ENCODE peak calls at places on chromosomes 7 and 10, in ten cellular contexts. One of them, this sample, is unnamed. For H3K36me3, the result is how much of the 10 kb centered on the place peaks cover.

GRCh38 chr7:75795831-75796285 is 17.7 kb downstream of the CCL24 start:
- DNase-seq in ovary: peak
- DNase-seq in spleen: no peak
- DNase-seq in heart left ventricle: peak
- DNase-seq in transverse colon: peak
- DNase-seq in uterus: peak
- DNase-seq in right lobe of liver: no peak
- DNase-seq in HCT116: no peak
- DNase-seq in K562: peak
- DNase-seq in testis: peak
- DNase-seq in this sample: peak

GRCh38 chr7:135645296-135645904 is 16.9 kb upstream of the STMP1 start:
- DNase-seq in ovary: no peak
- DNase-seq in spleen: no peak
- DNase-seq in heart left ventricle: no peak
- DNase-seq in transverse colon: no peak
- DNase-seq in uterus: no peak
- DNase-seq in right lobe of liver: no peak
- DNase-seq in HCT116: peak
- DNase-seq in K562: peak
- DNase-seq in testis: peak
- DNase-seq in this sample: peak

GRCh38 chr7:119482209-119482608 is 790.8 kb upstream of the KCND2 start:
- DNase-seq in ovary: no peak
- DNase-seq in spleen: peak
- DNase-seq in heart left ventricle: no peak
- DNase-seq in transverse colon: no peak
- DNase-seq in uterus: no peak
- DNase-seq in right lobe of liver: peak
- DNase-seq in HCT116: peak
- DNase-seq in K562: peak
- DNase-seq in testis: peak
- DNase-seq in this sample: peak

GRCh38 chr7:117639966-117640365 is 160.1 kb downstream of the CFTR start:
- DNase-seq in ovary: no peak
- DNase-seq in spleen: no peak
- DNase-seq in heart left ventricle: no peak
- DNase-seq in transverse colon: no peak
- DNase-seq in uterus: no peak
- DNase-seq in right lobe of liver: no peak
- DNase-seq in HCT116: no peak
- DNase-seq in K562: no peak
- DNase-seq in testis: no peak
- DNase-seq in this sample: no peak

GRCh38 chr7:121505021-121505420 is 108.9 kb upstream of the FAM3C start:
- DNase-seq in ovary: no peak
- DNase-seq in spleen: no peak
- DNase-seq in heart left ventricle: no peak
- DNase-seq in transverse colon: no peak
- DNase-seq in uterus: no peak
- DNase-seq in right lobe of liver: no peak
- DNase-seq in HCT116: no peak
- DNase-seq in K562: no peak
- DNase-seq in testis: no peak
- DNase-seq in this sample: no peak

GRCh38 chr7:40782836-40783235 is 648.0 kb downstream of the SUGCT start:
- DNase-seq in ovary: no peak
- DNase-seq in spleen: no peak
- DNase-seq in heart left ventricle: no peak
- DNase-seq in transverse colon: no peak
- DNase-seq in uterus: no peak
- DNase-seq in right lobe of liver: no peak
- DNase-seq in HCT116: no peak
- DNase-seq in K562: no peak
- DNase-seq in testis: no peak
- DNase-seq in this sample: no peak

GRCh38 chr7:9937944-9938631 is 1035.6 kb upstream of the PHF14 start:
- DNase-seq in ovary: no peak
- DNase-seq in spleen: no peak
- DNase-seq in heart left ventricle: no peak
- DNase-seq in transverse colon: no peak
- DNase-seq in uterus: no peak
- DNase-seq in right lobe of liver: no peak
- DNase-seq in HCT116: no peak
- DNase-seq in K562: peak
- DNase-seq in testis: no peak
- DNase-seq in this sample: no peak

GRCh38 chr10:133335238-133336122 is 1.2 kb downstream of the CALY start:
- DNase-seq in ovary: peak
- DNase-seq in spleen: peak
- DNase-seq in heart left ventricle: peak
- DNase-seq in transverse colon: peak
- DNase-seq in uterus: no peak
- DNase-seq in right lobe of liver: no peak
- DNase-seq in HCT116: no peak
- DNase-seq in K562: peak
- DNase-seq in testis: peak
- DNase-seq in this sample: peak

GRCh38 chr7:5627745-5628547 is 153.5 kb downstream of the RNF216 start:
- DNase-seq in ovary: peak
- DNase-seq in spleen: peak
- DNase-seq in heart left ventricle: no peak
- DNase-seq in transverse colon: no peak
- DNase-seq in uterus: no peak
- DNase-seq in right lobe of liver: no peak
- DNase-seq in HCT116: no peak
- DNase-seq in K562: no peak
- DNase-seq in testis: no peak
- DNase-seq in this sample: no peak

DNA sequence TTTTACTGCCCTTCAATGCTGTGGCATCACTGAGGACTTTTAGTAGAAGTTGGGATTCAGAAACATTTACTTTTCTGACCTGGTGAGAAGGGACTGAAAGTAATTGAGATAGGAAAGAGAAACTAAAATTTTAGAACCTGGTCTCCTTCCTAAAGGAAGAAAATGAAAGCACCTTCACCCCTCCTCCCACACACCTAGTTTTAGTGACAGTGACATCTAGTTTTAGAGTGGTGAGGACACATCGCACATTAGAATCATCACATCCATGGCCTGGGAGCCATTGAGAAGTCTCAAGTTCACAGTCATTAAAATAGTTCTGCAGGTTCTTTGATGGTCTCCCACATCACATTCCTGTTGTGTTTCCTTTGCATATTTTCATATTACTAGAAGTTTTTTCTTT is 16.1 kb downstream of the TAS2R41 start:
- DNase-seq in ovary: no peak
- DNase-seq in spleen: no peak
- DNase-seq in heart left ventricle: no peak
- DNase-seq in transverse colon: no peak
- DNase-seq in uterus: no peak
- DNase-seq in right lobe of liver: no peak
- DNase-seq in HCT116: no peak
- DNase-seq in K562: no peak
- DNase-seq in testis: no peak
- DNase-seq in this sample: no peak
- TF ChIP-seq CTCF in ovary: no peak
- TF ChIP-seq CTCF in spleen: no peak
- TF ChIP-seq CTCF in heart left ventricle: no peak
- TF ChIP-seq CTCF in transverse colon: no peak
- TF ChIP-seq CTCF in uterus: no peak
- TF ChIP-seq CTCF in right lobe of liver: no peak
- TF ChIP-seq CTCF in HCT116: no peak
- TF ChIP-seq CTCF in K562: no peak
- TF ChIP-seq CTCF in testis: no peak
- TF ChIP-seq CTCF in this sample: no peak

GRCh38 chr10:125605167-125605566 is 77.8 kb downstream of the TEX36 start:
- DNase-seq in ovary: no peak
- DNase-seq in spleen: no peak
- DNase-seq in heart left ventricle: no peak
- DNase-seq in transverse colon: no peak
- DNase-seq in uterus: no peak
- DNase-seq in right lobe of liver: no peak
- DNase-seq in HCT116: no peak
- DNase-seq in K562: peak
- DNase-seq in testis: no peak
- DNase-seq in this sample: no peak

GRCh38 chr10:125602825-125603224 is 80.1 kb downstream of the TEX36 start:
- DNase-seq in ovary: no peak
- DNase-seq in spleen: no peak
- DNase-seq in heart left ventricle: no peak
- DNase-seq in transverse colon: no peak
- DNase-seq in uterus: no peak
- DNase-seq in right lobe of liver: no peak
- DNase-seq in HCT116: no peak
- DNase-seq in K562: no peak
- DNase-seq in testis: no peak
- DNase-seq in this sample: no peak

GRCh38 chr10:125607689-125608290 is 75.2 kb downstream of the TEX36 start:
- DNase-seq in ovary: no peak
- DNase-seq in spleen: no peak
- DNase-seq in heart left ventricle: no peak
- DNase-seq in transverse colon: no peak
- DNase-seq in uterus: no peak
- DNase-seq in right lobe of liver: no peak
- DNase-seq in HCT116: no peak
- DNase-seq in K562: no peak
- DNase-seq in testis: no peak
- DNase-seq in this sample: no peak

GRCh38 chr10:125608474-125608873 is 74.5 kb downstream of the TEX36 start:
- DNase-seq in ovary: no peak
- DNase-seq in spleen: no peak
- DNase-seq in heart left ventricle: no peak
- DNase-seq in transverse colon: no peak
- DNase-seq in uterus: no peak
- DNase-seq in right lobe of liver: no peak
- DNase-seq in HCT116: no peak
- DNase-seq in K562: no peak
- DNase-seq in testis: no peak
- DNase-seq in this sample: no peak

GRCh38 chr10:125606406-125606805 is 76.6 kb downstream of the TEX36 start:
- DNase-seq in ovary: no peak
- DNase-seq in spleen: no peak
- DNase-seq in heart left ventricle: no peak
- DNase-seq in transverse colon: no peak
- DNase-seq in uterus: no peak
- DNase-seq in right lobe of liver: no peak
- DNase-seq in HCT116: no peak
- DNase-seq in K562: peak
- DNase-seq in testis: no peak
- DNase-seq in this sample: no peak
- TF ChIP-seq POLR2A in ovary: no peak
- TF ChIP-seq POLR2A in spleen: no peak
- TF ChIP-seq POLR2A in heart left ventricle: no peak
- TF ChIP-seq POLR2A in transverse colon: no peak
- TF ChIP-seq POLR2A in uterus: no peak
- TF ChIP-seq POLR2A in right lobe of liver: no peak
- TF ChIP-seq POLR2A in HCT116: no peak
- TF ChIP-seq POLR2A in K562: no peak
- TF ChIP-seq POLR2A in testis: no peak
- TF ChIP-seq POLR2A in this sample: no peak

GRCh38 chr7:132611056-132611455 is 34.8 kb upstream of the PLXNA4 start:
- DNase-seq in ovary: no peak
- DNase-seq in spleen: no peak
- DNase-seq in heart left ventricle: no peak
- DNase-seq in transverse colon: no peak
- DNase-seq in uterus: no peak
- DNase-seq in right lobe of liver: no peak
- DNase-seq in HCT116: no peak
- DNase-seq in K562: no peak
- DNase-seq in testis: no peak
- DNase-seq in this sample: no peak

GRCh38 chr7:132609222-132609621 is 33.0 kb upstream of the PLXNA4 start:
- DNase-seq in ovary: no peak
- DNase-seq in spleen: no peak
- DNase-seq in heart left ventricle: no peak
- DNase-seq in transverse colon: no peak
- DNase-seq in uterus: no peak
- DNase-seq in right lobe of liver: no peak
- DNase-seq in HCT116: no peak
- DNase-seq in K562: no peak
- DNase-seq in testis: no peak
- DNase-seq in this sample: no peak

GRCh38 chr7:132608523-132608922 is 32.3 kb upstream of the PLXNA4 start:
- DNase-seq in ovary: no peak
- DNase-seq in spleen: no peak
- DNase-seq in heart left ventricle: no peak
- DNase-seq in transverse colon: no peak
- DNase-seq in uterus: no peak
- DNase-seq in right lobe of liver: no peak
- DNase-seq in HCT116: no peak
- DNase-seq in K562: no peak
- DNase-seq in testis: no peak
- DNase-seq in this sample: no peak

GRCh38 chr7:132607656-132608055 is 31.4 kb upstream of the PLXNA4 start:
- DNase-seq in ovary: no peak
- DNase-seq in spleen: no peak
- DNase-seq in heart left ventricle: no peak
- DNase-seq in transverse colon: no peak
- DNase-seq in uterus: no peak
- DNase-seq in right lobe of liver: no peak
- DNase-seq in HCT116: no peak
- DNase-seq in K562: no peak
- DNase-seq in testis: no peak
- DNase-seq in this sample: no peak

DNA sequence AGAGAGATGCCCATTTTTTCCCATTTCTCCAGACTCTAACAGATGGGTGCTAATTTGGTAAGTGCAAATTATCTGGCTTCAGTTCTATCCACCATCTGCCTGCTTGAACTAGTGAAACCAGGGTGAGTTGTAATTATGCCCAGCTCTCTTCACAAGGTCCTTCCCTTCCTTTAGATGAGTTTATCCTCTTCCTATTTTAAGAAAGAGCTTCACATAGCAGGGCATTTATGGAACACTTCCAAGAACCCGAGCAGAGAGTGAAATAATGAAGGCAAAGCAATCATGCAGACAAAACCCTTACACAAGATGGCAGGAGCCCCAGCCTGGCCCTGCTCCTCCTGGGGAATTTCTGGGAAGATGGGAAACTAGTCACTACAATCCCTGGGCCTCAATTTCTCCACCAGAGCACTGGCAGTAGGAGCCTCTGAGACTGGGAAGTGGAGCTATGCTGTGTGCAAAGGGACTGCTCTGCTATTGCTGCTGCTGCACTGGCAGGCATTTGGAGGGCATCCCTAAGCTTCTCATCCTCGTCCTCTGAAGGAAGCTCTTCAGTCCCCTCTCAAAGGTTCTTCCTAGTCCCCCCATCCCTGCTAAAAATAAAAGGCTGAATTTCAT is 33.7 kb upstream of the PLXNA4 start:
- DNase-seq in ovary: no peak
- DNase-seq in spleen: no peak
- DNase-seq in heart left ventricle: no peak
- DNase-seq in transverse colon: no peak
- DNase-seq in uterus: no peak
- DNase-seq in right lobe of liver: no peak
- DNase-seq in HCT116: no peak
- DNase-seq in K562: no peak
- DNase-seq in testis: no peak
- DNase-seq in this sample: no peak
- H3K36me3 ChIP-seq in ovary: under half
- H3K36me3 ChIP-seq in spleen: under half
- H3K36me3 ChIP-seq in heart left ventricle: under half
- H3K36me3 ChIP-seq in transverse colon: under half
- H3K36me3 ChIP-seq in uterus: under half
- H3K36me3 ChIP-seq in right lobe of liver: under half
- H3K36me3 ChIP-seq in HCT116: under half
- H3K36me3 ChIP-seq in K562: under half
- H3K36me3 ChIP-seq in testis: under half
- H3K36me3 ChIP-seq in this sample: under half

GRCh38 chr7:84219310-84219709 is 24.7 kb upstream of the SEMA3A start:
- DNase-seq in ovary: no peak
- DNase-seq in spleen: no peak
- DNase-seq in heart left ventricle: no peak
- DNase-seq in transverse colon: no peak
- DNase-seq in uterus: no peak
- DNase-seq in right lobe of liver: no peak
- DNase-seq in HCT116: no peak
- DNase-seq in K562: no peak
- DNase-seq in testis: no peak
- DNase-seq in this sample: no peak
- TF ChIP-seq CTCF in ovary: no peak
- TF ChIP-seq CTCF in spleen: no peak
- TF ChIP-seq CTCF in heart left ventricle: no peak
- TF ChIP-seq CTCF in transverse colon: no peak
- TF ChIP-seq CTCF in uterus: no peak
- TF ChIP-seq CTCF in right lobe of liver: no peak
- TF ChIP-seq CTCF in HCT116: no peak
- TF ChIP-seq CTCF in K562: no peak
- TF ChIP-seq CTCF in testis: no peak
- TF ChIP-seq CTCF in this sample: no peak

This sample was measured in thyroid gland.